ENCODE peak calls at places on chromosomes 7 and 10, in seven cellular contexts. F is PC-3; A is CD4-positive, alpha-beta T cell; R is Peyer's patch; B is esophagus squamous epithelium; M is uterus; T is suprapubic skin. O is an unnamed sample.
A peak's percentile ranks its signal among the peaks of the same experiment; 100 is the strongest.

GRCh38 chr7:116271161-116271979 is 61.0 kb downstream of the TES start:
- DNase-seq in R (no peak), M (no peak), B (no peak), T (no peak), A (no peak), F (no peak), O (no peak)

GRCh38 chr7:105429746-105430612 is 41.3 kb upstream of the SRPK2 start:
- DNase-seq in R (no peak), F (peak; percentile 72), B (no peak), A (peak; percentile 37), T (no peak), M (no peak), O (peak; percentile 61)

GRCh38 chr7:27750336-27750735 is 10.4 kb downstream of the TAX1BP1 start:
- DNase-seq in M (no peak), B (no peak), A (no peak), T (no peak), F (peak; percentile 17), R (no peak), O (no peak)

GRCh38 chr7:116500071-116500853 is 724 bp downstream of the CAV2 start:
- DNase-seq in F (peak; percentile 64), A (no peak), M (no peak), B (no peak), T (peak; percentile 81), R (peak; percentile 58), O (peak; percentile 63)

GRCh38 chr10:103716206-103717160 is 138.9 kb downstream of the SH3PXD2A start:
- DNase-seq in M (no peak), A (no peak), F (peak; percentile 78), R (no peak), B (no peak), T (no peak), O (peak; percentile 75)

GRCh38 chr10:130234171-130234965 is 98.2 kb downstream of the GLRX3 start:
- DNase-seq in T (peak; percentile 50), F (no peak), R (no peak), M (no peak), B (no peak), A (no peak), O (no peak)

GRCh38 chr7:116258734-116259133 is 48.4 kb downstream of the TES start:
- DNase-seq in F (peak; percentile 78), T (no peak), R (no peak), M (no peak), B (no peak), A (no peak), O (peak; percentile 50)

GRCh38 chr7:111363099-111363498 is 199.2 kb downstream of the IMMP2L start:
- DNase-seq in R (no peak), F (no peak), T (no peak), A (no peak), B (no peak), M (no peak), O (no peak)

GRCh38 chr7:23477962-23478866 is 7.9 kb upstream of the IGF2BP3 start:
- DNase-seq in R (no peak), F (no peak), B (no peak), T (no peak), M (no peak), A (no peak), O (no peak)

GRCh38 chr10:104043185-104043830 is 42.4 kb downstream of the COL17A1 start:
- DNase-seq in B (no peak), T (no peak), R (no peak), M (no peak), A (no peak), F (no peak), O (no peak)

GRCh38 chr10:106582291-106582690 is 582.2 kb downstream of the SORCS1 start:
- DNase-seq in A (no peak), M (no peak), T (no peak), F (peak; percentile 55), R (no peak), B (no peak), O (no peak)

GRCh38 chr7:108911016-108911415 is 341.3 kb downstream of the DNAJB9 start:
- DNase-seq in M (no peak), R (no peak), F (no peak), T (no peak), B (no peak), A (no peak), O (no peak)

GRCh38 chr7:127732306-127732705 is 80.3 kb downstream of the SND1 start:
- DNase-seq in F (no peak), B (no peak), M (no peak), A (no peak), T (no peak), R (no peak), O (no peak)

GRCh38 chr10:119737827-119738226 is 12.0 kb downstream of the INPP5F start:
- DNase-seq in M (no peak), A (no peak), B (no peak), T (no peak), R (no peak), F (peak; percentile 78), O (peak; percentile 95)

GRCh38 chr10:25699631-25700030 is 234.4 kb upstream of the MYO3A start:
- DNase-seq in B (no peak), R (no peak), F (no peak), M (no peak), A (no peak), T (no peak), O (no peak)

GRCh38 chr7:128178611-128179010 is 62.5 kb upstream of the LEP start:
- DNase-seq in A (no peak), B (no peak), T (no peak), F (no peak), M (no peak), R (no peak), O (no peak)

GRCh38 chr7:130904031-130904757 is 170.2 kb upstream of the KLF14 start:
- DNase-seq in A (no peak), M (no peak), T (no peak), B (no peak), R (no peak), F (peak; percentile 95), O (peak; percentile 79)

GRCh38 chr10:103353281-103353680 is 2.3 kb upstream of the PCGF6 start:
- DNase-seq in T (no peak), A (no peak), R (no peak), F (no peak), M (no peak), B (no peak), O (no peak)

GRCh38 chr10:120394446-120394845 is 62.6 kb upstream of the PLPP4 start:
- DNase-seq in R (no peak), M (no peak), B (no peak), T (no peak), A (no peak), F (no peak), O (no peak)

GRCh38 chr7:73830872-73831655 is at the start of gene CLDN4:
- DNase-seq in R (peak; percentile 98), A (no peak), F (peak; percentile 97), M (no peak), B (no peak), T (peak; percentile 88), O (peak; percentile 38)

GRCh38 chr7:45663167-45663921 is 89.2 kb downstream of the ADCY1 start:
- DNase-seq in B (no peak), T (peak; percentile 76), A (no peak), M (no peak), F (peak; percentile 32), R (no peak), O (peak; percentile 30)

GRCh38 chr10:88879754-88880286 is at the start of gene STAMBPL1:
- DNase-seq in R (no peak), A (peak; percentile 72), M (no peak), B (peak; percentile 33), F (peak; percentile 27), T (peak; percentile 75), O (peak; percentile 51)
- H3K27ac ChIP-seq in R (peak within 1 kb of the TSS; percentile 98), A (peak within 1 kb of the TSS; percentile 76), M (peak within 1 kb of the TSS; percentile 83), B (peak within 1 kb of the TSS; percentile 98), F (peak within 1 kb of the TSS; percentile 57), T (peak within 1 kb of the TSS; percentile 93), O (peak within 1 kb of the TSS; percentile 92)

DNA sequence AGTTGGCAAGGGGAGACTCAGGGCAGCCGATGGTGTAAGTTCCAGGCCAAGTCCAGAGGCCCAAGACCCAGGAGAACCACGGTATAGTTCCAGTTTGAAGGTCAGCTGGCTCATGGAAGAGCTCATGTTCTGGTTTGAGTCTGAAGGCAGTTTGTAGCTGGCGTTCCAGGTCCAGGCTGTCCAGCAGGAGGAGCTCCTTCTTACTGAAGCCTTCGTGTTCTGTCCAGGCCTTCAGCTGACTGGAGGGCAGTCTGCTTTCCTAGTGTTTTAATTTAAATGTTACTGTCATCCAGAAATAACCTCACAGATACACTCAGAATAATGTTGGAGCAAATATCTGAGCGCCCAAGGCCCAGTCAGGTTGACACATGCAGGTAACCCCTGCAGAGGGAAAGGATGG is 4.2 kb downstream of the SUN1 start:
- DNase-seq in T (no peak), R (no peak), B (no peak), F (no peak), M (no peak), A (no peak), O (no peak)
- TF ChIP-seq CTCF in T (peak; percentile 24), R (peak; percentile 40), B (peak; percentile 57), F (peak; percentile 68), M (peak; percentile 44), A (no peak), O (no peak)

GRCh38 chr7:12726908-12727307 is 39.5 kb downstream of the ARL4A start:
- DNase-seq in F (no peak), A (no peak), B (no peak), R (no peak), T (no peak), M (no peak), O (no peak)

GRCh38 chr7:12728192-12728538 is 40.7 kb downstream of the ARL4A start:
- DNase-seq in R (no peak), T (no peak), B (no peak), M (no peak), F (no peak), A (no peak), O (no peak)

GRCh38 chr7:12729112-12729511 is 41.7 kb downstream of the ARL4A start:
- DNase-seq in M (peak; percentile 31), T (no peak), A (no peak), F (peak; percentile 30), B (no peak), R (no peak), O (peak; percentile 34)

GRCh38 chr7:12725575-12726316 is 38.3 kb downstream of the ARL4A start:
- DNase-seq in B (no peak), M (no peak), R (no peak), F (no peak), A (no peak), T (no peak), O (no peak)

DNA sequence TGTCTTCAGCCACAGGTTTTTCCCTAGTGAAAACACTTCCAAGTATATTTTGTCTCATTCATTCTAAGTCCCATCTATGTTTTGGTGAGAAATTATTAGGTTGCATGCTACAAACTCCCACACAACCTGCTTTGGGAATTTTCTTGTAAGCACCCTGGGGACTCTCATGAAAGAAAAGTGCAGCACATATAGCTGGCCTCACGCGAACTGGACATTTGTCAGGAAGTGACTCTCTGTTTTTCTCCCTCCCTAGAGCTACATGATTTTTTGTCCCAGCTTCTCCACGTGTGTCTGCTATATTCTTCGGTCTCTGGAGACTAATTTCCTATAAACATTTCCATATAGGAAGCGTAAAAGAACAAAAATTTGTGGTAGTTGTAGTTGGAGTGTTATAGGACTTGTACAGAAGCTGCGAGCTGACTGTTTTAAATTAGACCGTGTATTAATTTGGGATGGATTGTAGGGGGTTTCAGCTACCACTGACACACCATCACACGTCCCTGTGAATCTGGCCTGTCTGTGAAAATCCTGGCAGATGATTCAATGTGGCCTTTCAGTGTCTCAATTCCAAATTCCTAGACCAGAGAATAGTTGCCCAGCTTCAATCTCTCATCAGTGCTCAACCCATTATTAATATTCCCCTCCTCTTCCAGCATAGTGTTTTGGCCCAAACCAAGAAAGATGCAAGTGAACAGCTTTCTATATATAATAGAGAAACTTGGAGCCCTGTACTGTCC is 40.2 kb downstream of the ARL4A start:
- DNase-seq in A (no peak), R (no peak), F (no peak), M (no peak), T (no peak), B (no peak), O (no peak)
- H3K27ac ChIP-seq in A (no peak overlapping the region), R (no peak overlapping the region), F (no peak overlapping the region), M (no peak overlapping the region), T (no peak overlapping the region), B (peak overlapping the region; percentile 32), O (no peak overlapping the region)

GRCh38 chr7:70434376-70434775 is 697.6 kb upstream of the GALNT17 start:
- DNase-seq in F (no peak), B (no peak), A (no peak), T (no peak), M (no peak), R (no peak), O (peak; percentile 7)
- TF ChIP-seq CTCF in F (no peak), B (no peak), A (no peak), T (no peak), M (no peak), R (no peak), O (no peak)

O was measured in RWPE1.